ENCODE peak calls at places on chromosomes 5 and 9, in nine cellular contexts. Q is dorsolateral prefrontal cortex, Y is upper lobe of right lung, G is sigmoid colon, D is nephron progenitor cell, K is fibroblast of mammary gland, E is tibial nerve, C is transverse colon, F is cardiac muscle cell. J is an unnamed sample.

GRCh38 chr5:177498013-177498847 is 826 bp upstream of the PDLIM7 start:
- DNase-seq in Q (no peak), Y (peak; percentile 78), G (peak; percentile 84), D (peak; percentile 63), K (no peak), E (no peak), C (peak; percentile 45), F (no peak), J (no peak)

GRCh38 chr5:55636711-55637110 is 75.4 kb downstream of the SLC38A9 start:
- DNase-seq in Q (no peak), Y (no peak), G (no peak), D (no peak), K (peak; percentile 72), E (no peak), C (peak; percentile 23), F (peak; percentile 63), J (no peak)

GRCh38 chr9:19116391-19116790 is 10.9 kb downstream of the PLIN2 start:
- DNase-seq in Q (peak; percentile 60), Y (no peak), G (no peak), D (no peak), K (peak; percentile 92), E (no peak), C (no peak), F (peak; percentile 60), J (no peak)

GRCh38 chr5:131303537-131303936 is 39.7 kb downstream of the CDC42SE2 start:
- DNase-seq in Q (no peak), Y (no peak), G (no peak), D (no peak), K (peak; percentile 77), E (no peak), C (no peak), F (peak; percentile 73), J (no peak)

GRCh38 chr9:134600836-134601638 is 40.6 kb upstream of the COL5A1 start:
- DNase-seq in Q (no peak), Y (no peak), G (peak; percentile 59), D (no peak), K (no peak), E (no peak), C (no peak), F (no peak), J (no peak)

GRCh38 chr5:2106721-2107120 is 224.0 kb upstream of the IRX4 start:
- DNase-seq in Q (no peak), Y (no peak), G (no peak), D (no peak), K (no peak), E (no peak), C (no peak), F (no peak), J (no peak)

GRCh38 chr5:68350176-68350575 is 134.6 kb downstream of the PIK3R1 start:
- DNase-seq in Q (no peak), Y (no peak), G (no peak), D (no peak), K (no peak), E (no peak), C (no peak), F (no peak), J (no peak)

GRCh38 chr5:177428574-177429217 is 2.2 kb downstream of the GRK6 start:
- DNase-seq in Q (no peak), Y (peak; percentile 57), G (no peak), D (no peak), K (no peak), E (no peak), C (no peak), F (no peak), J (no peak)

GRCh38 chr9:81389569-81389993 is 299.8 kb downstream of the TLE1 start:
- DNase-seq in Q (no peak), Y (no peak), G (peak; percentile 74), D (no peak), K (peak; percentile 98), E (no peak), C (peak; percentile 11), F (peak; percentile 97), J (no peak)

GRCh38 chr9:14529629-14530028 is 163.6 kb downstream of the ZDHHC21 start:
- DNase-seq in Q (no peak), Y (no peak), G (no peak), D (no peak), K (no peak), E (no peak), C (no peak), F (no peak), J (no peak)

GRCh38 chr5:165119175-165119574 is 1613.8 kb downstream of the MAT2B start:
- DNase-seq in Q (no peak), Y (no peak), G (no peak), D (no peak), K (no peak), E (no peak), C (no peak), F (no peak), J (no peak)

GRCh38 chr9:129619787-129620668 is 873 bp downstream of the C9orf50 start:
- DNase-seq in Q (no peak), Y (no peak), G (no peak), D (peak; percentile 72), K (no peak), E (no peak), C (no peak), F (no peak), J (no peak)

GRCh38 chr9:94443039-94443722 is 111.7 kb upstream of the PCAT7 start:
- DNase-seq in Q (no peak), Y (no peak), G (no peak), D (no peak), K (no peak), E (no peak), C (no peak), F (no peak), J (no peak)

GRCh38 chr9:136644343-136644592 is 18.4 kb upstream of the EGFL7 start:
- DNase-seq in Q (no peak), Y (peak; percentile 97), G (peak; percentile 90), D (no peak), K (peak; percentile 54), E (no peak), C (peak; percentile 92), F (peak; percentile 80), J (no peak)

GRCh38 chr5:141747646-141748229 is 65.7 kb upstream of the ARAP3 start:
- DNase-seq in Q (no peak), Y (no peak), G (no peak), D (no peak), K (no peak), E (no peak), C (no peak), F (no peak), J (no peak)

GRCh38 chr5:176192094-176192721 is 46.0 kb upstream of the SIMC1 start:
- DNase-seq in Q (no peak), Y (no peak), G (no peak), D (no peak), K (no peak), E (no peak), C (no peak), F (no peak), J (no peak)

GRCh38 chr9:70413427-70413797 is 1.0 kb downstream of the KLF9 start:
- DNase-seq in Q (peak; percentile 67), Y (no peak), G (no peak), D (peak; percentile 55), K (no peak), E (no peak), C (no peak), F (no peak), J (no peak)

GRCh38 chr9:137865581-137866145 is 11.9 kb upstream of the CACNA1B start:
- DNase-seq in Q (no peak), Y (no peak), G (no peak), D (no peak), K (no peak), E (no peak), C (no peak), F (no peak), J (no peak)

DNA sequence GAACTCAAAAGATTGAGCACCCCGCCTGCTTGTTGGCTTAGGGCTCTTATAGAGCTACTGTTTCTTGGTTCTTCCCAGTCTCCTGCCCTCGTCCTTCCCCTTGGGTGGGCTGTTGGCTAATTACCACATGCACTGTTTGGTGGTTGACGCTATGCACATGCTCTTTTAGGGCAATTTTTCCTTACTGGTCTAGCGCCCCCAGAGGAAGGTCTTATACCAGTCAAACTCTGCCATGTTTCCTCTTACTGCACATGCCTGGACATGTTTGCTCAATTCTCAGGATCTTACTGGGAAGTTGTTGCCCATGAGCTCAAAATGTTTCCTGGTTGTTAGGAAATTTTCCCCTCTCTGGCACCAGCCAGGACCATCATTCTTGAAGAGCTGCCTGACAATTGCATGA is 101.9 kb downstream of the SLC28A3 start:
- DNase-seq in Q (no peak), Y (no peak), G (no peak), D (no peak), K (peak; percentile 31), E (no peak), C (no peak), F (peak; percentile 10), J (no peak)
- TF ChIP-seq CTCF in Q (no peak), Y (no peak), G (no peak), D (no peak), K (peak; percentile 45), E (no peak), C (no peak), F (peak; percentile 8), J (peak; percentile 37)

GRCh38 chr5:32057157-32058096 is 116.7 kb downstream of the GOLPH3 start:
- DNase-seq in Q (no peak), Y (no peak), G (no peak), D (no peak), K (peak; percentile 56), E (no peak), C (no peak), F (peak; percentile 39), J (no peak)
- TF ChIP-seq CTCF in Q (peak; percentile 22), Y (no peak), G (no peak), D (peak; percentile 18), K (peak; percentile 48), E (no peak), C (peak; percentile 11), F (peak; percentile 31), J (peak; percentile 55)

GRCh38 chr5:73215525-73215890 is 42.5 kb downstream of the TMEM174 start:
- DNase-seq in Q (no peak), Y (no peak), G (no peak), D (no peak), K (no peak), E (no peak), C (no peak), F (no peak), J (no peak)

GRCh38 chr5:73215891-73216610 is 43.1 kb downstream of the TMEM174 start:
- DNase-seq in Q (no peak), Y (peak; percentile 89), G (peak; percentile 83), D (peak; percentile 88), K (peak; percentile 59), E (peak; percentile 74), C (peak; percentile 83), F (peak; percentile 75), J (peak; percentile 82)

GRCh38 chr5:73214921-73215490 is 42.0 kb downstream of the TMEM174 start:
- DNase-seq in Q (no peak), Y (no peak), G (no peak), D (no peak), K (no peak), E (no peak), C (no peak), F (no peak), J (no peak)

GRCh38 chr5:73222173-73222572 is 49.2 kb downstream of the TMEM174 start:
- DNase-seq in Q (no peak), Y (no peak), G (no peak), D (no peak), K (no peak), E (no peak), C (no peak), F (no peak), J (no peak)

GRCh38 chr5:73218552-73219171 is 45.7 kb downstream of the TMEM174 start:
- DNase-seq in Q (no peak), Y (no peak), G (no peak), D (no peak), K (peak; percentile 57), E (no peak), C (no peak), F (peak; percentile 56), J (no peak)
- TF ChIP-seq CTCF in Q (no peak), Y (no peak), G (no peak), D (peak; percentile 50), K (peak; percentile 50), E (peak; percentile 13), C (no peak), F (peak; percentile 48), J (peak; percentile 51)

GRCh38 chr5:91946870-91947269 is 563.8 kb upstream of the ARRDC3 start:
- DNase-seq in Q (no peak), Y (no peak), G (no peak), D (no peak), K (no peak), E (no peak), C (no peak), F (no peak), J (no peak)
- TF ChIP-seq CTCF in Q (no peak), Y (no peak), G (no peak), D (no peak), K (no peak), E (no peak), C (no peak), F (no peak), J (no peak)

J was measured in neural crest cell.